ENCODE peak calls at places on chromosomes 12 and 14, in six cellular contexts. U is esophagus muscularis mucosa, E is ovary, J is A549, Q is transverse colon, M is suprapubic skin. K is an unnamed sample.
A peak's percentile ranks its signal among the peaks of the same experiment; 100 is the strongest.

GRCh38 chr14:89509891-89510290 is 92.9 kb upstream of the FOXN3 start:
- DNase-seq in U (no peak), E (no peak), J (no peak), Q (no peak), M (no peak), K (no peak)

GRCh38 chr14:93023802-93024434 is 91.8 kb downstream of the ITPK1 start:
- DNase-seq in U (no peak), E (no peak), J (no peak), Q (no peak), M (no peak), K (no peak)

GRCh38 chr12:131290255-131290959 is 336.7 kb downstream of the ADGRD1 start:
- DNase-seq in U (no peak), E (no peak), J (no peak), Q (no peak), M (no peak), K (no peak)

GRCh38 chr12:26767865-26768264 is 65.1 kb downstream of the ITPR2 start:
- DNase-seq in U (no peak), E (no peak), J (no peak), Q (no peak), M (no peak), K (no peak)

GRCh38 chr14:20436363-20436755 is 393 bp upstream of the KLHL33 start:
- DNase-seq in U (no peak), E (no peak), J (no peak), Q (no peak), M (no peak), K (no peak)

GRCh38 chr12:44317651-44318126 is 481.8 kb downstream of the TMEM117 start:
- DNase-seq in U (no peak), E (no peak), J (no peak), Q (no peak), M (no peak), K (no peak)

GRCh38 chr12:47112679-47113078 is 32.9 kb upstream of the AMIGO2 start:
- DNase-seq in U (no peak), E (no peak), J (no peak), Q (no peak), M (no peak), K (no peak)

GRCh38 chr12:95205685-95206084 is 11.6 kb downstream of the FGD6 start:
- DNase-seq in U (no peak), E (peak; percentile 35), J (peak; percentile 40), Q (no peak), M (no peak), K (peak; percentile 76)

GRCh38 chr12:11951209-11951608 is 119.5 kb upstream of the BCL2L14 start:
- DNase-seq in U (no peak), E (no peak), J (no peak), Q (no peak), M (no peak), K (no peak)

GRCh38 chr14:64932231-64932630 is 10.3 kb downstream of the GPX2 start:
- DNase-seq in U (no peak), E (no peak), J (no peak), Q (no peak), M (no peak), K (no peak)

GRCh38 chr14:57182760-57183503 is 85.8 kb downstream of the EXOC5 start:
- DNase-seq in U (no peak), E (peak; percentile 43), J (no peak), Q (no peak), M (no peak), K (no peak)

GRCh38 chr12:770474-770873 is 18.1 kb downstream of the WNK1 start:
- DNase-seq in U (no peak), E (no peak), J (no peak), Q (no peak), M (no peak), K (no peak)

GRCh38 chr12:2813573-2814185 is 1.2 kb downstream of the ITFG2 start:
- DNase-seq in U (no peak), E (no peak), J (peak; percentile 69), Q (peak; percentile 55), M (no peak), K (no peak)

GRCh38 chr14:105968291-105968690 is 441.9 kb downstream of the TMEM121 start:
- DNase-seq in U (no peak), E (no peak), J (no peak), Q (no peak), M (no peak), K (no peak)

GRCh38 chr14:103597623-103598372 is 31.2 kb upstream of the KLC1 start:
- DNase-seq in U (no peak), E (no peak), J (peak; percentile 73), Q (no peak), M (no peak), K (no peak)

GRCh38 chr14:37122919-37123639 is 49.3 kb downstream of the SLC25A21 start:
- DNase-seq in U (no peak), E (no peak), J (no peak), Q (no peak), M (no peak), K (no peak)

GRCh38 chr12:26855337-26856089 is 22.5 kb upstream of the ITPR2 start:
- DNase-seq in U (peak; percentile 24), E (no peak), J (no peak), Q (no peak), M (no peak), K (no peak)

GRCh38 chr12:6161124-6161882 is 36.8 kb upstream of the VWF start:
- DNase-seq in U (no peak), E (no peak), J (no peak), Q (no peak), M (no peak), K (no peak)

GRCh38 chr14:103728721-103729120 is 13.1 kb downstream of the ZFYVE21 start:
- DNase-seq in U (no peak), E (no peak), J (no peak), Q (no peak), M (no peak), K (no peak)

GRCh38 chr12:107503851-107504502 is 181.6 kb upstream of the PWP1 start:
- DNase-seq in U (no peak), E (no peak), J (no peak), Q (no peak), M (no peak), K (no peak)

GRCh38 chr12:58750484-58750883 is 169.8 kb downstream of the LRIG3 start:
- DNase-seq in U (no peak), E (no peak), J (peak; percentile 6), Q (no peak), M (no peak), K (no peak)

GRCh38 chr12:105928436-105928835 is 210.3 kb downstream of the NUAK1 start:
- DNase-seq in U (peak; percentile 53), E (no peak), J (no peak), Q (peak; percentile 14), M (no peak), K (no peak)

GRCh38 chr12:105933671-105934665 is 204.8 kb downstream of the NUAK1 start:
- DNase-seq in U (no peak), E (no peak), J (peak; percentile 33), Q (peak; percentile 16), M (no peak), K (peak; percentile 75)

GRCh38 chr12:105930612-105931011 is 208.1 kb downstream of the NUAK1 start:
- DNase-seq in U (peak; percentile 21), E (no peak), J (no peak), Q (no peak), M (no peak), K (no peak)

GRCh38 chr12:105931762-105932587 is 206.8 kb downstream of the NUAK1 start:
- DNase-seq in U (peak; percentile 66), E (no peak), J (no peak), Q (no peak), M (no peak), K (no peak)

DNA sequence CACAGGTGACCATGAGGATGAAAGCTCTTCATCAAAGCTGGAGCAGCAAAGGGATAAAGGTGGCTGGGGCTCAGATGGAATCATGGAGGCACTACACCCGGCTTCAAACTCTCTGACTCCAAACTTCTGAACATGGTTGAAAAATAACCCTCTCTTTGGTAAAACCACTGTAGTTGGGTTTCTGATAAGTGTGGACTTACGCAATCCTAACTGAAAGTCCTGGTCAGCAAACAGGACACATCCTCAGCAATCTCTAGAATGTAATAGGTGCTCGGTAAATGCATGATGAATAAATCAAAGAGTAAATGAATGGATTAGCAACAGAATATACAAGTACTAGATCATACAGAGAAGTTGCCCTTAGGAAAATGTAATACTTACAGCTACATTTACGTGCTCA is 207.7 kb downstream of the NUAK1 start:
- DNase-seq in U (peak; percentile 77), E (no peak), J (no peak), Q (no peak), M (no peak), K (no peak)
- TF ChIP-seq EP300 in U (no peak), E (no peak), J (no peak), Q (no peak), M (no peak), K (no peak)

DNA sequence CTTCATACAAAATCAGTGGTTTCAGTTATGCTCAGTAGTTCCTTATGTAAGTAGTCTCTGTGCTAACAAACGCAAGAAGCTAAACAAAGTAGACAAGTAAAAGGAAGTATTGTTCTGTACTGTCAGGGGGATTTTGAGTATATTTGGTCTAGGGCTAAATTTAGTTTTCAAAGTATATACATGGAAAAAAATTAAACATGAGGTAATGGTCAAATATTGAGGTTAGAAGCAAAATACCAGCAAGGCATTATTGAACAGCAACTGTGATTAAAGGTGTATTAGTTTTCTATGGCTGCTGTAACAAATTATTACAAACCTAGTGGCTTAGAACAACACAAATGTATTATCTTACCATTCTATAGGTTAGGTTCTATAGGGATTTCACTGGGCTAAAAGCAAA is 18.8 kb downstream of the GNG2 start:
- DNase-seq in U (no peak), E (no peak), J (no peak), Q (no peak), M (no peak), K (no peak)
- TF ChIP-seq EP300 in U (no peak), E (no peak), J (no peak), Q (no peak), M (no peak), K (no peak)

DNA sequence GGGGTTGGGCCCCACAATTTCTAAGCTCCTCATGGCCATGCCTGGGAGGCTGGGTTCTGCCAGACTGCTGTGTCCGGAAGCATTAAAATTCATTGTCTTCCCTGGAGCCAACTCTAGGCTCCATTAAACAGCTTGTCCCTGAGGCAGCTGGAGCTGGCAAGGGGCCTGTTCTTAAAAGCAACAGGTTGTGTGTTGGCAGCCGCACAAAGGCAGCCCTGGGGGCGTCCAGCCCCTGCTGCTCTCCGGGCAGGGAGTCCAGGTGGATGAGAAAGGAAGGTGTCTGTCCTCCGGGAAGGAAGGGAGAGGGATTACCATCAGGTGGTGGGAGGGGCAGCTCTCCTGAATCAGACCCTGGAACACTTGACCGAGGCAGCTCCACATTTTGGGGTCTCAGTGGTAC is 98.9 kb downstream of the CHST11 start:
- DNase-seq in U (no peak), E (no peak), J (no peak), Q (no peak), M (no peak), K (peak; percentile 68)
- TF ChIP-seq EP300 in U (no peak), E (no peak), J (no peak), Q (no peak), M (no peak), K (no peak)

GRCh38 chr12:120790114-120790513 is 64.5 kb downstream of the ACADS start:
- DNase-seq in U (no peak), E (no peak), J (no peak), Q (no peak), M (no peak), K (no peak)

GRCh38 chr12:120784804-120785203 is 59.2 kb downstream of the ACADS start:
- DNase-seq in U (no peak), E (no peak), J (no peak), Q (no peak), M (no peak), K (no peak)

GRCh38 chr12:120783197-120783596 is 57.6 kb downstream of the ACADS start:
- DNase-seq in U (no peak), E (no peak), J (no peak), Q (no peak), M (no peak), K (no peak)

GRCh38 chr12:120791669-120792176 is 66.1 kb downstream of the ACADS start:
- DNase-seq in U (no peak), E (no peak), J (no peak), Q (no peak), M (no peak), K (no peak)

GRCh38 chr12:120787889-120788288 is 62.3 kb downstream of the ACADS start:
- DNase-seq in U (no peak), E (no peak), J (no peak), Q (no peak), M (no peak), K (no peak)
- TF ChIP-seq EP300 in U (no peak), E (no peak), J (no peak), Q (no peak), M (no peak), K (no peak)